ENCODE peak calls at places on chromosomes 7 and 10, in five cellular contexts. One of them, this sample, is unnamed.

GRCh38 chr10:93006435-93007039 is 54.1 kb upstream of the CYP26C1 start:
- DNase-seq in activated CD4-positive, alpha-beta T cell treated with anti-CD3 and anti-CD28 coated beads for 4 hours: no peak
- DNase-seq in SK-N-DZ: peak
- DNase-seq in stimulated activated CD4-positive, alpha-beta T cell treated with anti-CD3 and anti-CD28 coated beads, Interleukin-2, amount 100 ng/mL, for 24 hours: no peak
- DNase-seq in DMS53: peak
- DNase-seq in this sample: no peak

GRCh38 chr7:29297194-29297890 is 102.8 kb downstream of the CHN2 start:
- DNase-seq in stimulated activated CD4-positive, alpha-beta T cell treated with anti-CD3 and anti-CD28 coated beads, Interleukin-2, amount 100 ng/mL, for 24 hours: peak
- DNase-seq in activated CD4-positive, alpha-beta T cell treated with anti-CD3 and anti-CD28 coated beads for 4 hours: no peak
- DNase-seq in SK-N-DZ: no peak
- DNase-seq in DMS53: peak
- DNase-seq in this sample: no peak

GRCh38 chr10:113385021-113385975 is 167.6 kb upstream of the HABP2 start:
- DNase-seq in stimulated activated CD4-positive, alpha-beta T cell treated with anti-CD3 and anti-CD28 coated beads, Interleukin-2, amount 100 ng/mL, for 24 hours: peak
- DNase-seq in SK-N-DZ: peak
- DNase-seq in DMS53: peak
- DNase-seq in activated CD4-positive, alpha-beta T cell treated with anti-CD3 and anti-CD28 coated beads for 4 hours: peak
- DNase-seq in this sample: peak

GRCh38 chr7:1024331-1024761 is 20.0 kb upstream of the GPR146 start:
- DNase-seq in DMS53: no peak
- DNase-seq in activated CD4-positive, alpha-beta T cell treated with anti-CD3 and anti-CD28 coated beads for 4 hours: no peak
- DNase-seq in stimulated activated CD4-positive, alpha-beta T cell treated with anti-CD3 and anti-CD28 coated beads, Interleukin-2, amount 100 ng/mL, for 24 hours: no peak
- DNase-seq in SK-N-DZ: no peak
- DNase-seq in this sample: no peak

GRCh38 chr7:157515342-157516041 is 178.7 kb downstream of the DNAJB6 start:
- DNase-seq in SK-N-DZ: no peak
- DNase-seq in activated CD4-positive, alpha-beta T cell treated with anti-CD3 and anti-CD28 coated beads for 4 hours: no peak
- DNase-seq in stimulated activated CD4-positive, alpha-beta T cell treated with anti-CD3 and anti-CD28 coated beads, Interleukin-2, amount 100 ng/mL, for 24 hours: no peak
- DNase-seq in DMS53: no peak
- DNase-seq in this sample: no peak

GRCh38 chr10:27745380-27745718 is 270 bp downstream of the MKX start:
- DNase-seq in stimulated activated CD4-positive, alpha-beta T cell treated with anti-CD3 and anti-CD28 coated beads, Interleukin-2, amount 100 ng/mL, for 24 hours: no peak
- DNase-seq in SK-N-DZ: no peak
- DNase-seq in DMS53: no peak
- DNase-seq in activated CD4-positive, alpha-beta T cell treated with anti-CD3 and anti-CD28 coated beads for 4 hours: no peak
- DNase-seq in this sample: peak

GRCh38 chr7:47454066-47454950 is 127.6 kb downstream of the TNS3 start:
- DNase-seq in activated CD4-positive, alpha-beta T cell treated with anti-CD3 and anti-CD28 coated beads for 4 hours: no peak
- DNase-seq in DMS53: peak
- DNase-seq in stimulated activated CD4-positive, alpha-beta T cell treated with anti-CD3 and anti-CD28 coated beads, Interleukin-2, amount 100 ng/mL, for 24 hours: no peak
- DNase-seq in SK-N-DZ: no peak
- DNase-seq in this sample: no peak

GRCh38 chr10:17910144-17910789 is 41.5 kb upstream of the SLC39A12 start:
- DNase-seq in activated CD4-positive, alpha-beta T cell treated with anti-CD3 and anti-CD28 coated beads for 4 hours: no peak
- DNase-seq in SK-N-DZ: peak
- DNase-seq in stimulated activated CD4-positive, alpha-beta T cell treated with anti-CD3 and anti-CD28 coated beads, Interleukin-2, amount 100 ng/mL, for 24 hours: no peak
- DNase-seq in DMS53: peak
- DNase-seq in this sample: no peak

GRCh38 chr7:15603124-15603523 is 41.3 kb upstream of the AGMO start:
- DNase-seq in activated CD4-positive, alpha-beta T cell treated with anti-CD3 and anti-CD28 coated beads for 4 hours: no peak
- DNase-seq in SK-N-DZ: no peak
- DNase-seq in DMS53: no peak
- DNase-seq in stimulated activated CD4-positive, alpha-beta T cell treated with anti-CD3 and anti-CD28 coated beads, Interleukin-2, amount 100 ng/mL, for 24 hours: no peak
- DNase-seq in this sample: no peak

GRCh38 chr10:69446650-69447151 is 4.6 kb upstream of the TSPAN15 start:
- DNase-seq in activated CD4-positive, alpha-beta T cell treated with anti-CD3 and anti-CD28 coated beads for 4 hours: no peak
- DNase-seq in DMS53: peak
- DNase-seq in stimulated activated CD4-positive, alpha-beta T cell treated with anti-CD3 and anti-CD28 coated beads, Interleukin-2, amount 100 ng/mL, for 24 hours: no peak
- DNase-seq in SK-N-DZ: no peak
- DNase-seq in this sample: no peak

GRCh38 chr7:129343099-129343700 is 91.0 kb upstream of the STRIP2 start:
- DNase-seq in DMS53: peak
- DNase-seq in SK-N-DZ: peak
- DNase-seq in stimulated activated CD4-positive, alpha-beta T cell treated with anti-CD3 and anti-CD28 coated beads, Interleukin-2, amount 100 ng/mL, for 24 hours: no peak
- DNase-seq in activated CD4-positive, alpha-beta T cell treated with anti-CD3 and anti-CD28 coated beads for 4 hours: no peak
- DNase-seq in this sample: no peak

GRCh38 chr10:69362471-69362954 is 54.2 kb downstream of the TACR2 start:
- DNase-seq in activated CD4-positive, alpha-beta T cell treated with anti-CD3 and anti-CD28 coated beads for 4 hours: no peak
- DNase-seq in stimulated activated CD4-positive, alpha-beta T cell treated with anti-CD3 and anti-CD28 coated beads, Interleukin-2, amount 100 ng/mL, for 24 hours: no peak
- DNase-seq in SK-N-DZ: peak
- DNase-seq in DMS53: no peak
- DNase-seq in this sample: no peak

GRCh38 chr10:71213761-71214440 is 1.5 kb downstream of the UNC5B start:
- DNase-seq in activated CD4-positive, alpha-beta T cell treated with anti-CD3 and anti-CD28 coated beads for 4 hours: no peak
- DNase-seq in DMS53: peak
- DNase-seq in stimulated activated CD4-positive, alpha-beta T cell treated with anti-CD3 and anti-CD28 coated beads, Interleukin-2, amount 100 ng/mL, for 24 hours: no peak
- DNase-seq in SK-N-DZ: no peak
- DNase-seq in this sample: no peak

GRCh38 chr10:49649936-49650723 is 29.3 kb upstream of the C10orf53 start:
- DNase-seq in DMS53: no peak
- DNase-seq in stimulated activated CD4-positive, alpha-beta T cell treated with anti-CD3 and anti-CD28 coated beads, Interleukin-2, amount 100 ng/mL, for 24 hours: no peak
- DNase-seq in activated CD4-positive, alpha-beta T cell treated with anti-CD3 and anti-CD28 coated beads for 4 hours: no peak
- DNase-seq in SK-N-DZ: no peak
- DNase-seq in this sample: no peak

GRCh38 chr7:52273685-52274610 is 761.5 kb upstream of the POM121L12 start:
- DNase-seq in activated CD4-positive, alpha-beta T cell treated with anti-CD3 and anti-CD28 coated beads for 4 hours: no peak
- DNase-seq in DMS53: peak
- DNase-seq in SK-N-DZ: no peak
- DNase-seq in stimulated activated CD4-positive, alpha-beta T cell treated with anti-CD3 and anti-CD28 coated beads, Interleukin-2, amount 100 ng/mL, for 24 hours: no peak
- DNase-seq in this sample: no peak

GRCh38 chr10:408223-408622 is 273.0 kb downstream of the ZMYND11 start:
- DNase-seq in activated CD4-positive, alpha-beta T cell treated with anti-CD3 and anti-CD28 coated beads for 4 hours: no peak
- DNase-seq in stimulated activated CD4-positive, alpha-beta T cell treated with anti-CD3 and anti-CD28 coated beads, Interleukin-2, amount 100 ng/mL, for 24 hours: no peak
- DNase-seq in DMS53: no peak
- DNase-seq in SK-N-DZ: no peak
- DNase-seq in this sample: no peak

GRCh38 chr7:87344446-87344845 is 1.0 kb upstream of the CROT start:
- DNase-seq in SK-N-DZ: no peak
- DNase-seq in DMS53: no peak
- DNase-seq in activated CD4-positive, alpha-beta T cell treated with anti-CD3 and anti-CD28 coated beads for 4 hours: no peak
- DNase-seq in stimulated activated CD4-positive, alpha-beta T cell treated with anti-CD3 and anti-CD28 coated beads, Interleukin-2, amount 100 ng/mL, for 24 hours: no peak
- DNase-seq in this sample: no peak

GRCh38 chr7:28037220-28038010 is 143.2 kb downstream of the JAZF1 start:
- DNase-seq in DMS53: peak
- DNase-seq in stimulated activated CD4-positive, alpha-beta T cell treated with anti-CD3 and anti-CD28 coated beads, Interleukin-2, amount 100 ng/mL, for 24 hours: peak
- DNase-seq in activated CD4-positive, alpha-beta T cell treated with anti-CD3 and anti-CD28 coated beads for 4 hours: peak
- DNase-seq in SK-N-DZ: no peak
- DNase-seq in this sample: peak